ENCODE peak calls at places on chromosomes 12 and 14, in five cellular contexts. W is testis, N is cardiac muscle cell, X is cardiac fibroblast, L is epithelial cell of esophagus. O is an unnamed sample.

GRCh38 chr12:78229491-78230209 is 399.0 kb downstream of the NAV3 start:
- DNase-seq in X (peak; percentile 46), L (peak; percentile 79), N (peak; percentile 56), W (peak; percentile 66), O (peak; percentile 45)

GRCh38 chr14:100376751-100377171 is 53.6 kb downstream of the SLC25A47 start:
- DNase-seq in W (no peak), X (peak; percentile 46), L (peak; percentile 46), N (peak; percentile 39), O (no peak)

GRCh38 chr12:49847161-49847560 is 4.3 kb upstream of the BCDIN3D start:
- DNase-seq in N (no peak), W (no peak), X (no peak), L (no peak), O (no peak)

GRCh38 chr12:104668274-104668718 is 211.5 kb downstream of the CHST11 start:
- DNase-seq in N (peak; percentile 86), L (no peak), X (peak; percentile 87), W (peak; percentile 85), O (no peak)

GRCh38 chr12:10190558-10191388 is 11.9 kb downstream of the TMEM52B start:
- DNase-seq in L (peak; percentile 76), X (peak; percentile 71), N (peak; percentile 72), W (peak; percentile 59), O (peak; percentile 60)

GRCh38 chr14:49892301-49892635 is 614 bp upstream of the ARF6 start:
- DNase-seq in N (peak; percentile 93), W (peak; percentile 83), X (peak; percentile 94), L (peak; percentile 72), O (peak; percentile 84)

GRCh38 chr14:91415794-91416743 is 1.6 kb downstream of the CCDC88C start:
- DNase-seq in X (no peak), N (no peak), W (no peak), L (peak; percentile 85), O (no peak)

GRCh38 chr14:78606111-78606510 is 435.9 kb downstream of the NRXN3 start:
- DNase-seq in L (peak; percentile 4), N (peak; percentile 14), X (peak; percentile 59), W (no peak), O (peak; percentile 81)

GRCh38 chr14:103115845-103116572 is 7.3 kb upstream of the TNFAIP2 start:
- DNase-seq in N (no peak), X (no peak), L (peak; percentile 52), W (no peak), O (no peak)

GRCh38 chr14:97331526-97331925 is 534.3 kb downstream of the VRK1 start:
- DNase-seq in N (no peak), W (no peak), X (no peak), L (no peak), O (no peak)

GRCh38 chr12:110079477-110080400 is 31.4 kb upstream of the C12orf76 start:
- DNase-seq in N (peak; percentile 72), X (peak; percentile 85), L (no peak), W (peak; percentile 96), O (no peak)

GRCh38 chr12:24661657-24662096 is 287.2 kb downstream of the BCAT1 start:
- DNase-seq in L (peak; percentile 49), X (peak; percentile 94), W (peak; percentile 16), N (peak; percentile 97), O (peak; percentile 76)

GRCh38 chr12:46071335-46071734 is 81.0 kb upstream of the SCAF11 start:
- DNase-seq in L (peak; percentile 68), W (no peak), N (no peak), X (no peak), O (no peak)

GRCh38 chr12:97756066-97756701 is 293.6 kb downstream of the RMST start:
- DNase-seq in N (peak; percentile 9), L (no peak), X (no peak), W (peak; percentile 75), O (no peak)

GRCh38 chr14:76829650-76830421 is 3.6 kb downstream of the LRRC74A start:
- DNase-seq in W (peak; percentile 86), N (peak; percentile 91), L (no peak), X (peak; percentile 81), O (no peak)

GRCh38 chr12:57146092-57146491 is 1.3 kb downstream of the LRP1-AS start:
- DNase-seq in L (no peak), X (no peak), W (no peak), N (no peak), O (no peak)

GRCh38 chr12:32039341-32039740 is 67.3 kb upstream of the BICD1 start:
- DNase-seq in L (no peak), W (peak; percentile 41), N (peak; percentile 86), X (peak; percentile 68), O (no peak)

GRCh38 chr12:6627598-6627997 is 8.2 kb downstream of the LPAR5 start:
- DNase-seq in N (no peak), L (no peak), W (no peak), X (no peak), O (no peak)

GRCh38 chr14:102625564-102626296 is 33.3 kb downstream of the RCOR1 start:
- DNase-seq in L (no peak), W (no peak), X (no peak), N (no peak), O (no peak)

GRCh38 chr14:105275267-105275946 is 25.4 kb downstream of the BRF1 start:
- DNase-seq in W (peak; percentile 18), N (peak; percentile 80), L (no peak), X (peak; percentile 85), O (peak; percentile 13)

GRCh38 chr14:92352158-92352985 is 29.4 kb downstream of the SLC24A4 start:
- DNase-seq in N (peak; percentile 39), X (peak; percentile 13), W (peak; percentile 72), L (peak; percentile 27), O (no peak)

GRCh38 chr12:131120831-131121271 is 167.1 kb downstream of the ADGRD1 start:
- DNase-seq in L (no peak), W (no peak), N (no peak), X (no peak), O (no peak)

GRCh38 chr14:102028733-102029132 is 58.1 kb downstream of the HSP90AA1 start:
- DNase-seq in X (peak; percentile 33), N (no peak), L (peak; percentile 78), W (no peak), O (peak; percentile 83)

GRCh38 chr12:42482820-42483533 is 106.6 kb downstream of the PRICKLE1 start:
- DNase-seq in N (peak; percentile 79), X (peak; percentile 76), L (peak; percentile 53), W (peak; percentile 83), O (peak; percentile 70)

GRCh38 chr12:42483534-42483857 is 106.0 kb downstream of the PRICKLE1 start:
- DNase-seq in W (peak; percentile 26), N (no peak), X (peak; percentile 28), L (no peak), O (no peak)

GRCh38 chr12:42485823-42486222 is 103.7 kb downstream of the PRICKLE1 start:
- DNase-seq in L (no peak), W (no peak), N (no peak), X (no peak), O (no peak)

GRCh38 chr12:42486407-42486806 is 103.1 kb downstream of the PRICKLE1 start:
- DNase-seq in X (no peak), L (no peak), N (no peak), W (no peak), O (no peak)

GRCh38 chr12:42484996-42485395 is 104.5 kb downstream of the PRICKLE1 start:
- DNase-seq in N (no peak), X (no peak), W (no peak), L (no peak), O (no peak)
- H3K4me3 ChIP-seq in N (peak overlapping the region; percentile 78), X (no peak overlapping the region), W (no peak overlapping the region), L (no peak overlapping the region), O (no peak overlapping the region)

GRCh38 chr12:116624516-116624915 is 65.3 kb downstream of the MAP1LC3B2 start:
- DNase-seq in L (no peak), W (no peak), X (no peak), N (no peak), O (no peak)
- TF ChIP-seq CTCF in L (no peak), W (no peak), X (no peak), N (no peak), O (no peak)

GRCh38 chr12:55717397-55718007 is 1.7 kb downstream of the BLOC1S1 start:
- DNase-seq in W (no peak), X (no peak), N (no peak), L (peak; percentile 66), O (peak; percentile 74)
- H3K4me3 ChIP-seq in W (no peak overlapping the region), X (no peak overlapping the region), N (no peak overlapping the region), L (peak overlapping the region; percentile 88), O (peak overlapping the region; percentile 63)

GRCh38 chr14:46661728-46662127 is 10.1 kb upstream of the RPL10L start:
- DNase-seq in L (peak; percentile 3), N (no peak), W (no peak), X (no peak), O (no peak)
- TF ChIP-seq CTCF in L (no peak), N (no peak), W (no peak), X (no peak), O (peak; percentile 19)